ENCODE peak calls at places on chromosomes 7 and 10, in nine cellular contexts. One of them, this sample, is unnamed. For H3K4me1, the result is how much of the 10 kb centered on the place peaks cover.

GRCh38 chr10:58322835-58323209 is 12.0 kb upstream of the UBE2D1 start:
- DNase-seq in PC-3: no peak
- DNase-seq in prostate gland: no peak
- DNase-seq in upper lobe of right lung: no peak
- DNase-seq in BE2C: no peak
- DNase-seq in spleen: no peak
- DNase-seq in endothelial cell of umbilical vein: no peak
- DNase-seq in ovary: no peak
- DNase-seq in IMR-90: no peak
- DNase-seq in this sample: no peak

GRCh38 chr10:132669208-132669861 is 116.6 kb downstream of the NKX6-2 start:
- DNase-seq in PC-3: no peak
- DNase-seq in prostate gland: no peak
- DNase-seq in upper lobe of right lung: peak
- DNase-seq in BE2C: no peak
- DNase-seq in spleen: peak
- DNase-seq in endothelial cell of umbilical vein: no peak
- DNase-seq in ovary: no peak
- DNase-seq in IMR-90: no peak
- DNase-seq in this sample: no peak

GRCh38 chr10:90621577-90621976 is 236.3 kb downstream of the HTR7 start:
- DNase-seq in PC-3: peak
- DNase-seq in prostate gland: no peak
- DNase-seq in upper lobe of right lung: no peak
- DNase-seq in BE2C: no peak
- DNase-seq in spleen: no peak
- DNase-seq in endothelial cell of umbilical vein: peak
- DNase-seq in ovary: no peak
- DNase-seq in IMR-90: peak
- DNase-seq in this sample: no peak

GRCh38 chr7:112192236-112193154 is 13.7 kb downstream of the DOCK4 start:
- DNase-seq in PC-3: peak
- DNase-seq in prostate gland: no peak
- DNase-seq in upper lobe of right lung: no peak
- DNase-seq in BE2C: no peak
- DNase-seq in spleen: no peak
- DNase-seq in endothelial cell of umbilical vein: peak
- DNase-seq in ovary: no peak
- DNase-seq in IMR-90: peak
- DNase-seq in this sample: no peak

GRCh38 chr7:23239253-23239652 is 7.3 kb upstream of the GPNMB start:
- DNase-seq in PC-3: no peak
- DNase-seq in prostate gland: no peak
- DNase-seq in upper lobe of right lung: no peak
- DNase-seq in BE2C: no peak
- DNase-seq in spleen: no peak
- DNase-seq in endothelial cell of umbilical vein: no peak
- DNase-seq in ovary: no peak
- DNase-seq in IMR-90: no peak
- DNase-seq in this sample: no peak

GRCh38 chr7:116162236-116162635 is 48.1 kb upstream of the TES start:
- DNase-seq in PC-3: no peak
- DNase-seq in prostate gland: no peak
- DNase-seq in upper lobe of right lung: no peak
- DNase-seq in BE2C: no peak
- DNase-seq in spleen: no peak
- DNase-seq in endothelial cell of umbilical vein: no peak
- DNase-seq in ovary: no peak
- DNase-seq in IMR-90: no peak
- DNase-seq in this sample: no peak

GRCh38 chr7:36298145-36298544 is 91.5 kb upstream of the ANLN start:
- DNase-seq in PC-3: no peak
- DNase-seq in prostate gland: no peak
- DNase-seq in upper lobe of right lung: no peak
- DNase-seq in BE2C: no peak
- DNase-seq in spleen: no peak
- DNase-seq in endothelial cell of umbilical vein: no peak
- DNase-seq in ovary: no peak
- DNase-seq in IMR-90: no peak
- DNase-seq in this sample: no peak

GRCh38 chr10:114917927-114918672 is 19.9 kb upstream of the TRUB1 start:
- DNase-seq in PC-3: peak
- DNase-seq in prostate gland: no peak
- DNase-seq in upper lobe of right lung: no peak
- DNase-seq in BE2C: no peak
- DNase-seq in spleen: no peak
- DNase-seq in endothelial cell of umbilical vein: no peak
- DNase-seq in ovary: no peak
- DNase-seq in IMR-90: peak
- DNase-seq in this sample: no peak

GRCh38 chr7:155992974-155993373 is 180.7 kb upstream of the SHH start:
- DNase-seq in PC-3: no peak
- DNase-seq in prostate gland: no peak
- DNase-seq in upper lobe of right lung: peak
- DNase-seq in BE2C: no peak
- DNase-seq in spleen: no peak
- DNase-seq in endothelial cell of umbilical vein: no peak
- DNase-seq in ovary: no peak
- DNase-seq in IMR-90: no peak
- DNase-seq in this sample: no peak

GRCh38 chr10:73875139-73875475 is 752 bp upstream of the CAMK2G start:
- DNase-seq in PC-3: no peak
- DNase-seq in prostate gland: no peak
- DNase-seq in upper lobe of right lung: no peak
- DNase-seq in BE2C: no peak
- DNase-seq in spleen: no peak
- DNase-seq in endothelial cell of umbilical vein: no peak
- DNase-seq in ovary: no peak
- DNase-seq in IMR-90: no peak
- DNase-seq in this sample: no peak

GRCh38 chr7:107874097-107874496 is 16.9 kb upstream of the DLD start:
- DNase-seq in PC-3: no peak
- DNase-seq in prostate gland: no peak
- DNase-seq in upper lobe of right lung: no peak
- DNase-seq in BE2C: no peak
- DNase-seq in spleen: no peak
- DNase-seq in endothelial cell of umbilical vein: no peak
- DNase-seq in ovary: no peak
- DNase-seq in IMR-90: no peak
- DNase-seq in this sample: no peak

GRCh38 chr10:8393531-8393930 is 339.0 kb downstream of the GATA3 start:
- DNase-seq in PC-3: peak
- DNase-seq in prostate gland: no peak
- DNase-seq in upper lobe of right lung: no peak
- DNase-seq in BE2C: no peak
- DNase-seq in spleen: no peak
- DNase-seq in endothelial cell of umbilical vein: peak
- DNase-seq in ovary: no peak
- DNase-seq in IMR-90: no peak
- DNase-seq in this sample: no peak

GRCh38 chr10:80268938-80269588 is 20.4 kb downstream of the MAT1A start:
- DNase-seq in PC-3: no peak
- DNase-seq in prostate gland: no peak
- DNase-seq in upper lobe of right lung: no peak
- DNase-seq in BE2C: no peak
- DNase-seq in spleen: no peak
- DNase-seq in endothelial cell of umbilical vein: no peak
- DNase-seq in ovary: no peak
- DNase-seq in IMR-90: no peak
- DNase-seq in this sample: no peak

GRCh38 chr10:116287906-116288501 is 15.0 kb upstream of the GFRA1 start:
- DNase-seq in PC-3: peak
- DNase-seq in prostate gland: no peak
- DNase-seq in upper lobe of right lung: no peak
- DNase-seq in BE2C: peak
- DNase-seq in spleen: no peak
- DNase-seq in endothelial cell of umbilical vein: peak
- DNase-seq in ovary: peak
- DNase-seq in IMR-90: peak
- DNase-seq in this sample: no peak

GRCh38 chr7:130515315-130516047 is 23.6 kb downstream of the MEST start:
- DNase-seq in PC-3: no peak
- DNase-seq in prostate gland: no peak
- DNase-seq in upper lobe of right lung: no peak
- DNase-seq in BE2C: no peak
- DNase-seq in spleen: no peak
- DNase-seq in endothelial cell of umbilical vein: no peak
- DNase-seq in ovary: no peak
- DNase-seq in IMR-90: no peak
- DNase-seq in this sample: no peak

GRCh38 chr10:57696641-57697040 is 571.1 kb downstream of the IPMK start:
- DNase-seq in PC-3: peak
- DNase-seq in prostate gland: no peak
- DNase-seq in upper lobe of right lung: no peak
- DNase-seq in BE2C: no peak
- DNase-seq in spleen: no peak
- DNase-seq in endothelial cell of umbilical vein: no peak
- DNase-seq in ovary: no peak
- DNase-seq in IMR-90: peak
- DNase-seq in this sample: no peak

GRCh38 chr10:132915411-132915810 is 27.0 kb downstream of the CFAP46 start:
- DNase-seq in PC-3: no peak
- DNase-seq in prostate gland: no peak
- DNase-seq in upper lobe of right lung: peak
- DNase-seq in BE2C: peak
- DNase-seq in spleen: peak
- DNase-seq in endothelial cell of umbilical vein: no peak
- DNase-seq in ovary: no peak
- DNase-seq in IMR-90: no peak
- DNase-seq in this sample: no peak

GRCh38 chr7:28292826-28293528 is 112.4 kb upstream of the JAZF1 start:
- DNase-seq in PC-3: peak
- DNase-seq in prostate gland: no peak
- DNase-seq in upper lobe of right lung: no peak
- DNase-seq in BE2C: no peak
- DNase-seq in spleen: no peak
- DNase-seq in endothelial cell of umbilical vein: peak
- DNase-seq in ovary: no peak
- DNase-seq in IMR-90: no peak
- DNase-seq in this sample: no peak

GRCh38 chr10:78454123-78454645 is 420.5 kb downstream of the RPS24 start:
- DNase-seq in PC-3: peak
- DNase-seq in prostate gland: no peak
- DNase-seq in upper lobe of right lung: no peak
- DNase-seq in BE2C: no peak
- DNase-seq in spleen: no peak
- DNase-seq in endothelial cell of umbilical vein: no peak
- DNase-seq in ovary: no peak
- DNase-seq in IMR-90: peak
- DNase-seq in this sample: no peak

GRCh38 chr7:55366461-55367138 is 1.5 kb downstream of the LANCL2 start:
- DNase-seq in PC-3: peak
- DNase-seq in prostate gland: no peak
- DNase-seq in upper lobe of right lung: no peak
- DNase-seq in BE2C: peak
- DNase-seq in spleen: no peak
- DNase-seq in endothelial cell of umbilical vein: no peak
- DNase-seq in ovary: no peak
- DNase-seq in IMR-90: no peak
- DNase-seq in this sample: peak
- H3K4me1 ChIP-seq in PC-3: under half
- H3K4me1 ChIP-seq in prostate gland: under half
- H3K4me1 ChIP-seq in upper lobe of right lung: under half
- H3K4me1 ChIP-seq in BE2C: under half
- H3K4me1 ChIP-seq in spleen: under half
- H3K4me1 ChIP-seq in endothelial cell of umbilical vein: under half
- H3K4me1 ChIP-seq in ovary: under half
- H3K4me1 ChIP-seq in IMR-90: under half
- H3K4me1 ChIP-seq in this sample: under half

GRCh38 chr7:10888861-10889260 is 84.8 kb upstream of the PHF14 start:
- DNase-seq in PC-3: no peak
- DNase-seq in prostate gland: no peak
- DNase-seq in upper lobe of right lung: no peak
- DNase-seq in BE2C: no peak
- DNase-seq in spleen: no peak
- DNase-seq in endothelial cell of umbilical vein: no peak
- DNase-seq in ovary: no peak
- DNase-seq in IMR-90: no peak
- DNase-seq in this sample: no peak

GRCh38 chr7:10889266-10889898 is 84.3 kb upstream of the PHF14 start:
- DNase-seq in PC-3: peak
- DNase-seq in prostate gland: peak
- DNase-seq in upper lobe of right lung: no peak
- DNase-seq in BE2C: peak
- DNase-seq in spleen: no peak
- DNase-seq in endothelial cell of umbilical vein: peak
- DNase-seq in ovary: no peak
- DNase-seq in IMR-90: peak
- DNase-seq in this sample: peak
- TF ChIP-seq CTCF in PC-3: peak
- TF ChIP-seq CTCF in prostate gland: peak
- TF ChIP-seq CTCF in upper lobe of right lung: peak
- TF ChIP-seq CTCF in BE2C: peak
- TF ChIP-seq CTCF in spleen: peak
- TF ChIP-seq CTCF in endothelial cell of umbilical vein: peak
- TF ChIP-seq CTCF in ovary: no peak
- TF ChIP-seq CTCF in IMR-90: peak
- TF ChIP-seq CTCF in this sample: peak

GRCh38 chr7:13042605-13043236 is 355.3 kb downstream of the ARL4A start:
- DNase-seq in PC-3: peak
- DNase-seq in prostate gland: no peak
- DNase-seq in upper lobe of right lung: no peak
- DNase-seq in BE2C: no peak
- DNase-seq in spleen: no peak
- DNase-seq in endothelial cell of umbilical vein: no peak
- DNase-seq in ovary: no peak
- DNase-seq in IMR-90: peak
- DNase-seq in this sample: no peak
- H3K4me1 ChIP-seq in PC-3: under half
- H3K4me1 ChIP-seq in prostate gland: under half
- H3K4me1 ChIP-seq in upper lobe of right lung: under half
- H3K4me1 ChIP-seq in BE2C: under half
- H3K4me1 ChIP-seq in spleen: under half
- H3K4me1 ChIP-seq in endothelial cell of umbilical vein: under half
- H3K4me1 ChIP-seq in ovary: under half
- H3K4me1 ChIP-seq in IMR-90: under half
- H3K4me1 ChIP-seq in this sample: under half

DNA sequence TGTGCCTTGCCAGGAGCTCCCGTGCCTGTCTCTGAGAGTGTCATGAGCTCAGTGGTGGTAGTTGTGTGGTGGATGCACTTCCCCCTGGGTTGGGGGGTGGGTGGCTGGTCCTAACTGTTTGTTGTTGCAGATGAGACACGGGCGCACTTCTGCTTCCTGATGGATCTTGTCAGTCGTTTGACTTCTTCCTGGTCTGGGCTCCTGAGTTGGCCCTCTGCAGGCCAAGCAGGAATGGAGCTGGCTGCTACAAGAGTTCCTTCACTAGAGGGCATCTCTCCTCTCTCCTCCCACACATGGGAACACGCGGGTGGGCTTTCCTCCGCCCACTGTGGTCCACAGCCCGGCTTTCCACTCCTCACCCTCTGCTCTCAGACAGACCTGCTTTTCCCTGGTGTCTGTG is 82.0 kb downstream of the BMS1 start:
- DNase-seq in PC-3: peak
- DNase-seq in prostate gland: no peak
- DNase-seq in upper lobe of right lung: peak
- DNase-seq in BE2C: peak
- DNase-seq in spleen: no peak
- DNase-seq in endothelial cell of umbilical vein: no peak
- DNase-seq in ovary: no peak
- DNase-seq in IMR-90: peak
- DNase-seq in this sample: peak
- TF ChIP-seq CTCF in PC-3: peak
- TF ChIP-seq CTCF in prostate gland: no peak
- TF ChIP-seq CTCF in upper lobe of right lung: no peak
- TF ChIP-seq CTCF in BE2C: peak
- TF ChIP-seq CTCF in spleen: no peak
- TF ChIP-seq CTCF in endothelial cell of umbilical vein: no peak
- TF ChIP-seq CTCF in ovary: no peak
- TF ChIP-seq CTCF in IMR-90: peak
- TF ChIP-seq CTCF in this sample: no peak

This sample was measured in CD8-positive, alpha-beta T cell.